ENCODE peak calls at places on chromosomes 4 and X, in seven cellular contexts. One of them, this sample, is unnamed.

GRCh38 chr4:94961420-94961819 is 203.7 kb downstream of the BMPR1B start:
- DNase-seq in HFF-Myc: no peak
- DNase-seq in fibroblast of pulmonary artery: peak
- DNase-seq in ovary: no peak
- DNase-seq in AG10803: peak
- DNase-seq in breast epithelium: no peak
- DNase-seq in cardiac muscle cell: peak
- DNase-seq in this sample: no peak

GRCh38 chrX:1661922-1662221 is 47.0 kb downstream of the ASMT start:
- DNase-seq in HFF-Myc: no peak
- DNase-seq in fibroblast of pulmonary artery: no peak
- DNase-seq in ovary: no peak
- DNase-seq in AG10803: no peak
- DNase-seq in breast epithelium: no peak
- DNase-seq in cardiac muscle cell: no peak
- DNase-seq in this sample: no peak

GRCh38 chr4:184932343-184932742 is 85.9 kb upstream of the HELT start:
- DNase-seq in HFF-Myc: no peak
- DNase-seq in fibroblast of pulmonary artery: no peak
- DNase-seq in ovary: no peak
- DNase-seq in AG10803: no peak
- DNase-seq in breast epithelium: no peak
- DNase-seq in cardiac muscle cell: peak
- DNase-seq in this sample: no peak

GRCh38 chr4:169492436-169493163 is 119.8 kb downstream of the NEK1 start:
- DNase-seq in HFF-Myc: peak
- DNase-seq in fibroblast of pulmonary artery: peak
- DNase-seq in ovary: no peak
- DNase-seq in AG10803: peak
- DNase-seq in breast epithelium: no peak
- DNase-seq in cardiac muscle cell: peak
- DNase-seq in this sample: no peak

GRCh38 chrX:13167444-13168207 is 123.2 kb upstream of the FAM9C start:
- DNase-seq in HFF-Myc: peak
- DNase-seq in fibroblast of pulmonary artery: peak
- DNase-seq in ovary: no peak
- DNase-seq in AG10803: peak
- DNase-seq in breast epithelium: no peak
- DNase-seq in cardiac muscle cell: peak
- DNase-seq in this sample: no peak

GRCh38 chrX:65528705-65529340 is 5.8 kb downstream of the LAS1L start:
- DNase-seq in HFF-Myc: no peak
- DNase-seq in fibroblast of pulmonary artery: peak
- DNase-seq in ovary: peak
- DNase-seq in AG10803: peak
- DNase-seq in breast epithelium: no peak
- DNase-seq in cardiac muscle cell: peak
- DNase-seq in this sample: no peak

GRCh38 chr4:144174401-144175067 is 34.0 kb upstream of the GYPA start:
- DNase-seq in HFF-Myc: peak
- DNase-seq in fibroblast of pulmonary artery: peak
- DNase-seq in ovary: no peak
- DNase-seq in AG10803: peak
- DNase-seq in breast epithelium: no peak
- DNase-seq in cardiac muscle cell: peak
- DNase-seq in this sample: peak

GRCh38 chr4:183343730-183344129 is 21.5 kb upstream of the CLDN24 start:
- DNase-seq in HFF-Myc: no peak
- DNase-seq in fibroblast of pulmonary artery: no peak
- DNase-seq in ovary: no peak
- DNase-seq in AG10803: no peak
- DNase-seq in breast epithelium: no peak
- DNase-seq in cardiac muscle cell: no peak
- DNase-seq in this sample: no peak

GRCh38 chrX:51144828-51145442 is 187.7 kb upstream of the NUDT10 start:
- DNase-seq in HFF-Myc: no peak
- DNase-seq in fibroblast of pulmonary artery: peak
- DNase-seq in ovary: no peak
- DNase-seq in AG10803: peak
- DNase-seq in breast epithelium: no peak
- DNase-seq in cardiac muscle cell: peak
- DNase-seq in this sample: no peak

GRCh38 chr4:69875576-69875975 is 15.6 kb upstream of the SULT1E1 start:
- DNase-seq in HFF-Myc: no peak
- DNase-seq in fibroblast of pulmonary artery: no peak
- DNase-seq in ovary: no peak
- DNase-seq in AG10803: no peak
- DNase-seq in breast epithelium: no peak
- DNase-seq in cardiac muscle cell: no peak
- DNase-seq in this sample: no peak

GRCh38 chr4:163280703-163281519 is 51.5 kb downstream of the NPY1R start:
- DNase-seq in HFF-Myc: no peak
- DNase-seq in fibroblast of pulmonary artery: no peak
- DNase-seq in ovary: no peak
- DNase-seq in AG10803: no peak
- DNase-seq in breast epithelium: no peak
- DNase-seq in cardiac muscle cell: no peak
- DNase-seq in this sample: no peak

GRCh38 chrX:43882294-43882681 is at the start of gene MAOB:
- DNase-seq in HFF-Myc: no peak
- DNase-seq in fibroblast of pulmonary artery: no peak
- DNase-seq in ovary: peak
- DNase-seq in AG10803: no peak
- DNase-seq in breast epithelium: no peak
- DNase-seq in cardiac muscle cell: no peak
- DNase-seq in this sample: no peak

GRCh38 chr4:121726642-121727268 is 30.0 kb upstream of the ANXA5 start:
- DNase-seq in HFF-Myc: peak
- DNase-seq in fibroblast of pulmonary artery: peak
- DNase-seq in ovary: no peak
- DNase-seq in AG10803: peak
- DNase-seq in breast epithelium: no peak
- DNase-seq in cardiac muscle cell: peak
- DNase-seq in this sample: no peak

GRCh38 chr4:186032259-186032658 is 36.7 kb upstream of the TLR3 start:
- DNase-seq in HFF-Myc: no peak
- DNase-seq in fibroblast of pulmonary artery: no peak
- DNase-seq in ovary: no peak
- DNase-seq in AG10803: no peak
- DNase-seq in breast epithelium: no peak
- DNase-seq in cardiac muscle cell: no peak
- DNase-seq in this sample: no peak

GRCh38 chrX:46819136-46819535 is 17.7 kb upstream of the RP2 start:
- DNase-seq in HFF-Myc: no peak
- DNase-seq in fibroblast of pulmonary artery: no peak
- DNase-seq in ovary: no peak
- DNase-seq in AG10803: peak
- DNase-seq in breast epithelium: no peak
- DNase-seq in cardiac muscle cell: no peak
- DNase-seq in this sample: no peak

GRCh38 chr4:78622253-78622979 is 70.8 kb downstream of the ANXA3 start:
- DNase-seq in HFF-Myc: peak
- DNase-seq in fibroblast of pulmonary artery: peak
- DNase-seq in ovary: no peak
- DNase-seq in AG10803: peak
- DNase-seq in breast epithelium: no peak
- DNase-seq in cardiac muscle cell: peak
- DNase-seq in this sample: no peak

GRCh38 chr4:19317377-19317776 is 934.3 kb upstream of the SLIT2 start:
- DNase-seq in HFF-Myc: no peak
- DNase-seq in fibroblast of pulmonary artery: no peak
- DNase-seq in ovary: no peak
- DNase-seq in AG10803: no peak
- DNase-seq in breast epithelium: no peak
- DNase-seq in cardiac muscle cell: no peak
- DNase-seq in this sample: no peak

GRCh38 chr4:146121757-146122156 is 53.8 kb upstream of the LSM6 start:
- DNase-seq in HFF-Myc: no peak
- DNase-seq in fibroblast of pulmonary artery: peak
- DNase-seq in ovary: no peak
- DNase-seq in AG10803: no peak
- DNase-seq in breast epithelium: no peak
- DNase-seq in cardiac muscle cell: peak
- DNase-seq in this sample: no peak

GRCh38 chr4:107760281-107760947 is 40.4 kb upstream of the PAPSS1 start:
- DNase-seq in HFF-Myc: no peak
- DNase-seq in fibroblast of pulmonary artery: peak
- DNase-seq in ovary: no peak
- DNase-seq in AG10803: no peak
- DNase-seq in breast epithelium: no peak
- DNase-seq in cardiac muscle cell: peak
- DNase-seq in this sample: no peak

GRCh38 chr4:65624651-65625050 is 45.6 kb downstream of the EPHA5 start:
- DNase-seq in HFF-Myc: no peak
- DNase-seq in fibroblast of pulmonary artery: no peak
- DNase-seq in ovary: no peak
- DNase-seq in AG10803: no peak
- DNase-seq in breast epithelium: no peak
- DNase-seq in cardiac muscle cell: no peak
- DNase-seq in this sample: no peak

GRCh38 chr4:6472387-6473263 is at the start of gene PPP2R2C:
- DNase-seq in HFF-Myc: no peak
- DNase-seq in fibroblast of pulmonary artery: no peak
- DNase-seq in ovary: no peak
- DNase-seq in AG10803: no peak
- DNase-seq in breast epithelium: peak
- DNase-seq in cardiac muscle cell: no peak
- DNase-seq in this sample: no peak

GRCh38 chr4:100982345-100982744 is 365.0 kb downstream of the PPP3CA start:
- DNase-seq in HFF-Myc: no peak
- DNase-seq in fibroblast of pulmonary artery: no peak
- DNase-seq in ovary: no peak
- DNase-seq in AG10803: no peak
- DNase-seq in breast epithelium: no peak
- DNase-seq in cardiac muscle cell: no peak
- DNase-seq in this sample: no peak

GRCh38 chrX:13220916-13221315 is 98.9 kb downstream of the ATXN3L start:
- DNase-seq in HFF-Myc: peak
- DNase-seq in fibroblast of pulmonary artery: no peak
- DNase-seq in ovary: no peak
- DNase-seq in AG10803: peak
- DNase-seq in breast epithelium: no peak
- DNase-seq in cardiac muscle cell: peak
- DNase-seq in this sample: no peak

GRCh38 chrX:72714471-72714916 is 388 bp upstream of the PHKA1 start:
- DNase-seq in HFF-Myc: no peak
- DNase-seq in fibroblast of pulmonary artery: peak
- DNase-seq in ovary: peak
- DNase-seq in AG10803: peak
- DNase-seq in breast epithelium: peak
- DNase-seq in cardiac muscle cell: peak
- DNase-seq in this sample: no peak

DNA sequence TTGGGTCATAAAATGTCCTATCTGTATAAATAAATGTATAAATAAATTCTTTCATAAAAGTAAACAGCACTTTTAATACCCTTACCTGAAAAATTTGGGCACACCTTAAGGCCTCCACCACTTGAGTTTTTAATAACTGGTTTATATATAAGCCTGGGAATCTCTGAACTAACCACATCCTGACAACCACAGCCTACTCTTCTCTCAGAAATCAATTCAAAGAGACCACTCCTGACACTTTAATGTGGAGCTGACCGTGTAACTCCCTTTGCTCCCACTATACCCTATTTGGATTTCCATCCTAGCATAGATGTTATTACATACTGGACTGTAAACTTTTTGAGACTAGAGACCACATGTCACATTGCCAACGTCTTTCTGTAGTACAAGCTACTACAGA is 3.5 kb downstream of the FBXL5 start:
- DNase-seq in HFF-Myc: no peak
- DNase-seq in fibroblast of pulmonary artery: no peak
- DNase-seq in ovary: no peak
- DNase-seq in AG10803: no peak
- DNase-seq in breast epithelium: no peak
- DNase-seq in cardiac muscle cell: no peak
- DNase-seq in this sample: no peak
- H3K4me3 ChIP-seq in HFF-Myc: no peak
- H3K4me3 ChIP-seq in fibroblast of pulmonary artery: no peak
- H3K4me3 ChIP-seq in ovary: no peak
- H3K4me3 ChIP-seq in AG10803: no peak
- H3K4me3 ChIP-seq in breast epithelium: no peak
- H3K4me3 ChIP-seq in cardiac muscle cell: no peak
- H3K4me3 ChIP-seq in this sample: no peak

DNA sequence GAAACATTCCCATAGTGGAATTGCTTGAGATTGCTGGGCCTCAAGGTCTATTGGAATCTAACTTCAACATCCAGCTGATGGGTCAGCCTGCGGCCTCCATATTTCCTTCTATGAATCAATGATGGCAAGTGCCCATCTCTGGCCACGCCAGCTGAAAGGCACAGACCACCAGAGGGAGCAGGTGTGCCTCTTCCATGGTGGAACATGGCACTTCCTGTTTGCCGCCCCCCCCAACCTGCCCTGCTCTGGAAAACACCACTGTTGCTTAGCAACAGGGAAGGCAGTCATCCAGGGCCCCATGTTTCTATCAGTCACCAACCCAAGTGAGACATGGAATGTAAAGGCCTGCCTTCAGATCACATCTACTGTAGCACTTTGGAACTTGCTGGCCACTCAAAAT is 11.6 kb downstream of the PAGE4 start:
- DNase-seq in HFF-Myc: no peak
- DNase-seq in fibroblast of pulmonary artery: peak
- DNase-seq in ovary: peak
- DNase-seq in AG10803: peak
- DNase-seq in breast epithelium: peak
- DNase-seq in cardiac muscle cell: peak
- DNase-seq in this sample: no peak
- TF ChIP-seq CTCF in HFF-Myc: peak
- TF ChIP-seq CTCF in fibroblast of pulmonary artery: peak
- TF ChIP-seq CTCF in ovary: no peak
- TF ChIP-seq CTCF in AG10803: peak
- TF ChIP-seq CTCF in breast epithelium: peak
- TF ChIP-seq CTCF in cardiac muscle cell: peak
- TF ChIP-seq CTCF in this sample: peak

GRCh38 chr4:153205757-153206156 is 1.5 kb downstream of the TRIM2 start:
- DNase-seq in HFF-Myc: no peak
- DNase-seq in fibroblast of pulmonary artery: no peak
- DNase-seq in ovary: no peak
- DNase-seq in AG10803: no peak
- DNase-seq in breast epithelium: no peak
- DNase-seq in cardiac muscle cell: peak
- DNase-seq in this sample: no peak
- H3K4me3 ChIP-seq in HFF-Myc: no peak
- H3K4me3 ChIP-seq in fibroblast of pulmonary artery: no peak
- H3K4me3 ChIP-seq in ovary: no peak
- H3K4me3 ChIP-seq in AG10803: no peak
- H3K4me3 ChIP-seq in breast epithelium: no peak
- H3K4me3 ChIP-seq in cardiac muscle cell: no peak
- H3K4me3 ChIP-seq in this sample: no peak

DNA sequence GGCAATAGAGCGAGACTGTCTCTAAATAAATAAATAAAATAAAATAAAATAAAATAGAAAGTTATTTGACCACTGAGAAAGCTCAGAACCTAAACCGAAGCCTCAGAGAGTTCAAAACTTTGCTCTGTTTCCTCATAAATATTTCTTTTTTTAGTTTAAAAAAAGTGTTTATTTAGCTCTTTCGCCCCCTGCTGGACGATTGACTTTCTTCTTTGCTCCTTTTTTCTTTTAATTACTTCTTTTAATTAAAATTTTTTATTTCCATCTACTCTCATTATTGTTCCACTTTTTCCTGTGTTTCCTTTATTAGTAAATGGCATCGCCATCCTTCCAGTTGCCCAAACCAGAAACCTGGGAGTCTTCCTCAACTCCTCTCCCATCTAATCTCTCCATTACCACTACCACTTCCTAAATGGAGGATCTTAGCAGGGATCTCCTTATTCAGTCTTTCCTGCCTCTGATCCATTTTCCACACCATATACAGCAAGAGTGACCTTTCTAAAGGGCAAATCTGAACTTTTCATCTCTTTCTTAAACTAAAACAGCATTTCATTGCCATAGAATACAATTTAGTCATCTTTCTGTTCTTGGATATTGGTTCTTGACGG is 728 bp upstream of the IL13RA2 start:
- DNase-seq in HFF-Myc: no peak
- DNase-seq in fibroblast of pulmonary artery: peak
- DNase-seq in ovary: no peak
- DNase-seq in AG10803: no peak
- DNase-seq in breast epithelium: no peak
- DNase-seq in cardiac muscle cell: no peak
- DNase-seq in this sample: no peak
- TF ChIP-seq CTCF in HFF-Myc: no peak
- TF ChIP-seq CTCF in fibroblast of pulmonary artery: peak
- TF ChIP-seq CTCF in ovary: no peak
- TF ChIP-seq CTCF in AG10803: peak
- TF ChIP-seq CTCF in breast epithelium: no peak
- TF ChIP-seq CTCF in cardiac muscle cell: peak
- TF ChIP-seq CTCF in this sample: no peak

This sample was measured in AG04449.